ENCODE peak calls at places on chromosomes 13 and 19, in eight cellular contexts. U is A549, N is GM23338, B is GM12878, D is HCT116, I is SK-N-SH, S is K562, O is HepG2. R is an unnamed sample.

GRCh38 chr19:15231256-15231655 is 992 bp downstream of the EPHX3 start:
- DNase-seq in S (no peak), U (no peak), B (no peak), N (no peak), D (no peak), O (no peak), I (no peak), R (no peak)

GRCh38 chr13:75481176-75482069 is 546 bp downstream of the TBC1D4 start:
- DNase-seq in U (peak; percentile 8), D (no peak), O (no peak), B (no peak), S (peak; percentile 8), N (peak; percentile 68), I (peak; percentile 78), R (no peak)

GRCh38 chr13:95354156-95354555 is 52.9 kb upstream of the ABCC4 start:
- DNase-seq in O (no peak), N (no peak), S (no peak), D (no peak), U (no peak), I (no peak), B (no peak), R (no peak)

GRCh38 chr13:48069573-48069972 is 25.3 kb downstream of the MED4 start:
- DNase-seq in S (no peak), I (no peak), N (no peak), D (no peak), U (no peak), B (no peak), O (no peak), R (no peak)

GRCh38 chr19:53365899-53366493 is 491 bp downstream of the ZNF525 start:
- DNase-seq in U (no peak), I (peak; percentile 47), N (peak; percentile 68), D (no peak), O (peak; percentile 24), S (no peak), B (no peak), R (no peak)

GRCh38 chr13:101308247-101309013 is 107.9 kb downstream of the NALCN start:
- DNase-seq in I (no peak), S (no peak), N (no peak), O (no peak), D (no peak), U (no peak), B (no peak), R (no peak)

GRCh38 chr13:33279898-33280549 is 5.5 kb downstream of the STARD13 start:
- DNase-seq in N (no peak), D (no peak), I (no peak), U (peak; percentile 23), S (no peak), O (peak; percentile 47), B (no peak), R (no peak)

GRCh38 chr19:51359294-51359693 is 6.9 kb downstream of the ETFB start:
- DNase-seq in S (no peak), N (no peak), O (no peak), B (no peak), D (no peak), I (no peak), U (no peak), R (no peak)

GRCh38 chr19:53644061-53644816 is 12.4 kb downstream of the DPRX start:
- DNase-seq in D (no peak), B (no peak), U (no peak), I (no peak), N (peak; percentile 67), O (no peak), S (no peak), R (no peak)

GRCh38 chr19:41531438-41532311 is 44.3 kb upstream of the CEACAM21 start:
- DNase-seq in I (no peak), U (peak; percentile 85), D (no peak), O (no peak), B (no peak), S (peak; percentile 74), N (no peak), R (no peak)

GRCh38 chr13:78147905-78148304 is 229.3 kb upstream of the EDNRB start:
- DNase-seq in I (no peak), O (no peak), S (no peak), B (no peak), N (no peak), D (no peak), U (no peak), R (no peak)

GRCh38 chr19:3034194-3034844 is 5.2 kb upstream of the TLE2 start:
- DNase-seq in N (no peak), S (no peak), B (no peak), D (no peak), U (no peak), O (no peak), I (no peak), R (no peak)
- TF ChIP-seq REST in N (no peak), S (no peak), B (no peak), D (no peak), U (no peak), O (no peak), I (no peak), R (no peak)

GRCh38 chr19:44720945-44721344 is 22.0 kb downstream of the CEACAM16 start:
- DNase-seq in N (no peak), D (no peak), B (no peak), S (no peak), O (no peak), I (no peak), U (no peak), R (no peak)

GRCh38 chr19:44722131-44723121 is 23.5 kb downstream of the CEACAM16 start:
- DNase-seq in U (no peak), O (no peak), B (peak; percentile 48), S (no peak), I (no peak), N (no peak), D (no peak), R (no peak)

GRCh38 chr19:44717603-44718002 is 18.7 kb downstream of the CEACAM16 start:
- DNase-seq in I (no peak), D (no peak), U (no peak), O (no peak), S (no peak), B (no peak), N (no peak), R (no peak)

GRCh38 chr19:44719262-44719701 is 20.3 kb downstream of the CEACAM16 start:
- DNase-seq in N (no peak), I (no peak), S (no peak), B (no peak), O (no peak), D (no peak), U (no peak), R (no peak)

DNA sequence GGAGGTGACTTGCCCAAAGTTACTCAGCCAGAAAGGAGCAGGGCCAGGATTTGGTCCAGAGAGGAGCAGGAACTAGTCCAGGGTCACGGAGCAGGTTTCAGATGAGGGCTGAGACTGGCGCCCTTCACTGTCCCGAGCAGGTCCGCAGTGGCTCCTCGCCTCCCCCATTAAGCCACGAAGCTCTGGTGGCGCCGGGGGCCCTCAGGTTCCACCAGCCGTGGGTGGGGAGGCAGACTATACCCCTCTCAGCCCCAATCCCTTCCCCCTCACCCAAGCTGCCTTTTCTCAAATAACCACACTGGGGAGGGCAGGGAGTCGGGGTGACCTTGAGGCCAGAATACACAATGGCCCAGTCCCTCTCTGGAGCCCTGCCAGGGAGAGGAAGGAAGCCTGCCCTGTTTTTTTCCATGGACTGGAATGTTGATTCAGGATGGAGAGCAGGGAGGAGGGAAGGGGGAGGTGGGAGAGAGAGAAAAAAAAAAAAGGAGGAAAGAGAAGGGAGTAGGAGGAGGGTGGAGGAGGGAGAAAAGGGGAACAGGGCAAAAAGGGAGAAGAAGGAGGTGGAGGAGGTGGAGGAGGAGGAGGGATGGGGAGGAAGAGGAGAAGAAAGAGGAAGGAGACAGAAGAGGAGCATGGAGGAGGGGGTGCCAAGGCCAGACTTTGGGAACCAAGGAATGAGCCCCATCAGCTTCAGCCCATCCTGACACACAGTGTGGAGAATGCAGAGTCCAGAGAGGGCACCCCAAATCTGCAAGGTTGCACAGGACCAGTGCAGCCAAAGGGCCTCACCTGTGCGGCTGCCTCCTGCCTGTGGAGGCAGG is 19.7 kb downstream of the CEACAM16 start:
- DNase-seq in U (peak; percentile 90), N (peak; percentile 95), I (no peak), B (no peak), O (peak; percentile 98), S (no peak), D (no peak), R (no peak)
- H3K4me1 ChIP-seq in U (peaks cover 67% of the 10 kb centered on the region), N (peaks cover 15% of the 10 kb centered on the region), I (no peaks in the 10 kb centered on the region), B (peaks cover 39% of the 10 kb centered on the region), O (peaks cover 75% of the 10 kb centered on the region), S (peaks cover 9% of the 10 kb centered on the region), D (peaks cover 34% of the 10 kb centered on the region), R (peaks cover 35% of the 10 kb centered on the region)

DNA sequence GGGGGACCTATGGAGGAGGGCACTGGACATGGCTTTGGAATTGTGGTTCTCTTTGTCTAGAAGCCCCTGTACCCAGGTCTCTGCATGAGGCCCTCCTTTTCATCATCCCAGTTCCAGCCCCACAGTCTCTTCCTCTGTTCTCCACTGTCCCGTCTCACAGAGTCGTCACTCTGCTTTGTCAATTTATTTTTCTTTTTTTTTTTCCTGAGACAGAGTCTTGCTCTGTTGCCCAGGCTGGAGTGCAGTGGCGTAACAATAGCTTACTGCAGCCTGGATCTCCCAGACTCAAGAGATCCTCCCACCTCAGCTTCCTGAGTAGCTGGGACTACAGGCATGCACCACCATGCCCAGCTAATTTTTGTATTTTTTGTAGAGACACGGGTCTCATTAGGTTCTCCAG is 619 bp upstream of the EXOC3L2 start:
- DNase-seq in S (no peak), B (no peak), D (no peak), U (no peak), O (no peak), N (no peak), I (no peak), R (no peak)
- H3K4me3 ChIP-seq in S (no peak overlapping the region), B (no peak overlapping the region), D (no peak overlapping the region), U (no peak overlapping the region), O (no peak overlapping the region), N (no peak overlapping the region), I (no peak overlapping the region), R (no peak overlapping the region)

DNA sequence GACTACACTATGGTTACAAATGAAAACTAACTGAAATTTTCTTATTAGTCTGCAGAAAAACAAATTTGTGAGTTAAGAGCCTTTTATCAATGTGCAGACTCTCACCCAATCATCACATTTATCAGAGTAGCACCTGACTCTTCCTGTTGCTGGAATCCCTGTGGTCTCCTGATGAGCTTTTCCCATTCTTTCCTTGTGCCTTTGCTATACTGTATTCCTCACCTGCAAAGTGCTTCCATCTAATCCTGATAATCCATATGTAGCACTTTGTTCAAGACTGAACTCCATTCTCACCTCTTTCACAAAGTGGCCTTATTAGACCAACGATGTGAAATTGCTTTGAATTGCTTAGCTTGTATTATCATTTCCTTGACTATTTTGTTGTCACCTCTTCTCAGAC is 225.3 kb downstream of the LHFPL6 start:
- DNase-seq in I (no peak), U (no peak), D (no peak), B (no peak), S (no peak), O (no peak), N (no peak), R (no peak)
- TF ChIP-seq REST in I (no peak), U (no peak), D (no peak), B (no peak), S (no peak), O (no peak), N (no peak), R (no peak)

R was measured in Panc1.